ENCODE peak calls at places on chromosomes 16 and 17, in seven cellular contexts. U is neural progenitor cell; F is CD8-positive, alpha-beta memory T cell; J is tibial nerve; M is HCT116; E is DND-41; W is HepG2. G is an unnamed sample. For H3K4me1 and H3K9me3, the result is how much of the 10 kb centered on the place peaks cover.

GRCh38 chr17:42200702-42201101 is 6.4 kb upstream of the GHDC start:
- DNase-seq in U (no peak), F (no peak), J (no peak), M (no peak), E (no peak), W (no peak), G (no peak)

GRCh38 chr17:45834471-45835396 is 9.9 kb upstream of the SPPL2C start:
- DNase-seq in U (no peak), F (no peak), J (no peak), M (no peak), E (no peak), W (no peak), G (no peak)

GRCh38 chr16:87924041-87924851 is 12.1 kb downstream of the CA5A start:
- DNase-seq in U (no peak), F (no peak), J (no peak), M (no peak), E (no peak), W (no peak), G (no peak)

GRCh38 chr16:19323596-19323995 is 38.1 kb downstream of the CLEC19A start:
- DNase-seq in U (no peak), F (no peak), J (no peak), M (no peak), E (no peak), W (no peak), G (no peak)

GRCh38 chr17:68600123-68600880 is 865 bp downstream of the FAM20A start:
- DNase-seq in U (peak), F (no peak), J (no peak), M (no peak), E (no peak), W (peak), G (no peak)

GRCh38 chr17:63433746-63434591 is 12.1 kb downstream of the CYB561 start:
- DNase-seq in U (no peak), F (no peak), J (peak), M (no peak), E (peak), W (no peak), G (no peak)

GRCh38 chr17:63848834-63849689 is 6.6 kb upstream of the SMARCD2 start:
- DNase-seq in U (peak), F (peak), J (peak), M (peak), E (no peak), W (peak), G (peak)

GRCh38 chr16:55955439-55955838 is 80.3 kb upstream of the CES5A start:
- DNase-seq in U (no peak), F (no peak), J (no peak), M (no peak), E (no peak), W (no peak), G (no peak)

GRCh38 chr16:61374071-61374470 is 662.2 kb downstream of the CDH8 start:
- DNase-seq in U (no peak), F (no peak), J (no peak), M (no peak), E (no peak), W (no peak), G (no peak)

GRCh38 chr17:31724026-31724425 is 135.0 kb downstream of the COPRS start:
- DNase-seq in U (no peak), F (no peak), J (no peak), M (no peak), E (no peak), W (no peak), G (no peak)

GRCh38 chr17:7837375-7838290 is 3.6 kb downstream of the KDM6B start:
- DNase-seq in U (peak), F (no peak), J (no peak), M (no peak), E (no peak), W (peak), G (no peak)

GRCh38 chr16:11497329-11497805 is 89.4 kb downstream of the LITAF start:
- DNase-seq in U (peak), F (no peak), J (peak), M (peak), E (peak), W (peak), G (no peak)

GRCh38 chr16:27428035-27428785 is 26.2 kb downstream of the IL21R start:
- DNase-seq in U (no peak), F (no peak), J (no peak), M (no peak), E (no peak), W (no peak), G (no peak)

GRCh38 chr16:51818342-51818944 is 667.4 kb upstream of the SALL1 start:
- DNase-seq in U (peak), F (no peak), J (no peak), M (no peak), E (peak), W (peak), G (no peak)

GRCh38 chr17:31131299-31131698 is 36.5 kb downstream of the NF1 start:
- DNase-seq in U (no peak), F (no peak), J (no peak), M (no peak), E (no peak), W (no peak), G (no peak)

GRCh38 chr16:71853413-71853812 is 7.6 kb downstream of the ATXN1L start:
- DNase-seq in U (no peak), F (no peak), J (no peak), M (no peak), E (no peak), W (no peak), G (no peak)

GRCh38 chr17:63191610-63192009 is 225.6 kb downstream of the TANC2 start:
- DNase-seq in U (no peak), F (no peak), J (no peak), M (no peak), E (no peak), W (no peak), G (no peak)

GRCh38 chr17:51166987-51167931 is 1.0 kb downstream of the NME2 start:
- DNase-seq in U (peak), F (peak), J (no peak), M (no peak), E (peak), W (peak), G (peak)

GRCh38 chr17:77754956-77755355 is 203.5 kb upstream of the TNRC6C start:
- DNase-seq in U (no peak), F (no peak), J (peak), M (no peak), E (no peak), W (no peak), G (no peak)

GRCh38 chr17:73645050-73645871 is 1.0 kb upstream of the SDK2 start:
- DNase-seq in U (peak), F (peak), J (no peak), M (no peak), E (peak), W (no peak), G (no peak)

GRCh38 chr16:80894091-80894490 is 89.7 kb upstream of the CDYL2 start:
- DNase-seq in U (no peak), F (no peak), J (no peak), M (no peak), E (no peak), W (no peak), G (no peak)

DNA sequence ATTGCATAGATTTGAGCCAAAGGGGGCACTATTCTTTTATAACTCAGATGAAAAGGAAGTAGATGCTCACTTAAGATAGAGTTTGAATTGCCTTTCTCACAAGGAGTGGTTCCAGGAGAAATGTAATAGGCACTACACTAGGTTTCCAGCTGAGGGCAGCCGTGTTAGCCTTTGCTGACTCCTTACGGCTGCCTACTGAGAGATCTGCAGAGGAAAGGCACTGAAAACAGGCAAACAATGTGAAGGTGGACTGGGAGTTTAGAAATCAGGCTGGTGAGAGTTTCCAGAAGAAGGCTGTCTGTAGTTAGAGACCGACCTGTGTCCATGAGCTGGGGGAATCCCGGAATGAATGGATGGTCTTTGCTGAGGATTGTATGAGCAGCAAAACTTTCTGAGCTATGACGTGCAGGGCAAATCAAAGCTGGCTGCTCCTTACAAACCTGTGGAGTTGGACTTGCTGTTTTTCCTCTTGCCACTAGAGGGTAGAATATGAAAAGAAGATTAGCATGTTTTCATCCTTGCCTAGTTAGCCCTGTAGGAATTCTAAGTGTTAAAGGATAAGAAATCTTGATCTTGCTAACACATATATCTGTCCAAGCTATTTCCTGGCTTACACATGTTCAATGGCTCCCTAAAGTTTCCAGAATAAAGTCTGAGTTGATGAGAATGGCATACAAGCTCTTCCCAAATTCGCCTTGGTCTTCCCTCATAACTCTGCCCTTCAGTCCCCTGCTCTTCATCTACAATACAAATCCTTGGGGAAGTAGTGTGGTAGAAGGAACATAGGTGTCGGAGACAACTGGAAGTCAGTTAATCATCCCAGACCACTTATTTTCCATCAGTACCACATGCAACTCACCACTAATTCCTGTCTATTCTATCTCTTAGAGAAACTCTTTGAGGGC is 20.1 kb upstream of the TAOK1 start:
- DNase-seq in U (peak), F (peak), J (no peak), M (peak), E (peak), W (peak), G (peak)
- H3K4me3 ChIP-seq in U (peak), F (peak), J (no peak), M (peak), E (no peak), W (no peak), G (no peak)

GRCh38 chr17:38751803-38752118 is 780 bp upstream of the PSMB3 start:
- DNase-seq in U (peak), F (peak), J (peak), M (peak), E (peak), W (peak), G (peak)
- H3K4me1 ChIP-seq in U (under half), F (half or more), J (under half), M (under half), E (half or more), W (under half), G (half or more)

DNA sequence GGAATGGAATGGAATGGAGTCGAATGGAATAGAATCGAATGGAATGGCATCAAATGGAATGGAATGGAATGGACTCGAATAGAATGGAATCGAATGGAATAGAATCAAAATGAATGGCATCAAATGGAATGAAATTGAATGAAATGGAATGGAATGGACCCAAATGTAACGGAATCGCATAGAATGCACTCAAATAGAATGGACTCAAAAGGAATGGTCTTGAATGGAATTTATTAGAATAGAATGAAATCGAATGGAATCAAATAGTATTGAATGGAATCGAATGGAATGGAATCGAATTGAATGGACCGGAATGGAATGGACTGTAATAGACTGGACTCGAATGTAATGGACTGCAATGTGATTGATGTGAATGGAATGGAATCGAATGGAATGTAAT is 501.4 kb upstream of the WSB1 start:
- DNase-seq in U (no peak), F (no peak), J (no peak), M (no peak), E (no peak), W (no peak), G (no peak)
- H3K9me3 ChIP-seq in U (half or more), F (under half), J (under half), M (half or more), E (half or more), W (half or more), G (under half)

GRCh38 chr16:15836074-15836473 is 20.8 kb downstream of the MYH11 start:
- DNase-seq in U (no peak), F (no peak), J (no peak), M (no peak), E (no peak), W (no peak), G (no peak)
- H3K4me3 ChIP-seq in U (no peak), F (no peak), J (no peak), M (no peak), E (no peak), W (no peak), G (no peak)

GRCh38 chr17:64964796-64965195 is 45.5 kb upstream of the LRRC37A3 start:
- DNase-seq in U (peak), F (no peak), J (no peak), M (no peak), E (no peak), W (no peak), G (no peak)
- H3K4me1 ChIP-seq in U (under half), F (half or more), J (under half), M (under half), E (half or more), W (half or more), G (under half)

GRCh38 chr17:79506150-79506870 is 104.5 kb downstream of the RBFOX3 start:
- DNase-seq in U (no peak), F (no peak), J (no peak), M (no peak), E (no peak), W (no peak), G (no peak)
- H3K9me3 ChIP-seq in U (under half), F (under half), J (under half), M (under half), E (under half), W (under half), G (under half)

GRCh38 chr17:56978441-56979090 is 635 bp downstream of the SCPEP1 start:
- DNase-seq in U (no peak), F (no peak), J (no peak), M (no peak), E (no peak), W (no peak), G (no peak)

GRCh38 chr17:56977673-56978395 is at the start of gene SCPEP1:
- DNase-seq in U (peak), F (peak), J (peak), M (peak), E (peak), W (peak), G (peak)

GRCh38 chr17:56975656-56976055 is 2.3 kb upstream of the SCPEP1 start:
- DNase-seq in U (no peak), F (no peak), J (no peak), M (no peak), E (no peak), W (no peak), G (no peak)

GRCh38 chr17:56979091-56979480 is 1.2 kb downstream of the SCPEP1 start:
- DNase-seq in U (peak), F (no peak), J (no peak), M (no peak), E (no peak), W (no peak), G (no peak)

GRCh38 chr17:56976941-56977570 is 875 bp upstream of the SCPEP1 start:
- DNase-seq in U (no peak), F (no peak), J (no peak), M (no peak), E (no peak), W (peak), G (no peak)
- H3K4me3 ChIP-seq in U (peak), F (no peak), J (peak), M (peak), E (peak), W (peak), G (peak)

GRCh38 chr17:37432671-37433070 is 26.0 kb downstream of the TADA2A start:
- DNase-seq in U (no peak), F (no peak), J (no peak), M (no peak), E (no peak), W (no peak), G (no peak)
- H3K4me1 ChIP-seq in U (under half), F (under half), J (under half), M (under half), E (under half), W (under half), G (under half)

G was measured in effector memory CD4-positive, alpha-beta T cell.